ENCODE peak calls at places on chromosomes 3 and 15, in eight cellular contexts. F is AG08396, A is adipocyte, M is activated T-cell treated with anti-CD3 and anti-CD28 coated beads for 1 hour, G is GM12865, O is left lobe of liver, Z is fibroblast of lung, B is kidney glomerular epithelial cell. C is an unnamed sample.

GRCh38 chr3:31432897-31433678 is 99.6 kb upstream of the STT3B start:
- DNase-seq in F (no peak), B (peak), G (peak), M (no peak), A (no peak), O (no peak), Z (peak), C (no peak)

GRCh38 chr15:60563539-60564404 is 84.8 kb upstream of the ICE2 start:
- DNase-seq in Z (no peak), F (no peak), B (no peak), A (no peak), O (no peak), G (peak), M (no peak), C (no peak)

GRCh38 chr3:53072653-53073552 is 27.0 kb upstream of the SFMBT1 start:
- DNase-seq in F (peak), G (peak), A (peak), M (peak), Z (peak), B (peak), O (peak), C (peak)

GRCh38 chr15:40266828-40267304 is 16.0 kb downstream of the ANKRD63 start:
- DNase-seq in M (no peak), O (no peak), G (no peak), B (peak), Z (peak), A (peak), F (peak), C (no peak)

GRCh38 chr3:25585361-25586166 is 79.1 kb downstream of the TOP2B start:
- DNase-seq in G (no peak), Z (no peak), F (no peak), M (no peak), B (no peak), A (no peak), O (no peak), C (no peak)

GRCh38 chr15:48695835-48696573 is 50.5 kb upstream of the FBN1 start:
- DNase-seq in O (no peak), F (no peak), G (no peak), Z (no peak), M (no peak), B (peak), A (no peak), C (no peak)

GRCh38 chr15:39381517-39381916 is 199.4 kb upstream of the THBS1 start:
- DNase-seq in B (peak), A (peak), F (no peak), M (no peak), G (peak), Z (no peak), O (no peak), C (no peak)

GRCh38 chr3:123663977-123664376 is 79.1 kb upstream of the HACD2 start:
- DNase-seq in A (no peak), G (no peak), O (no peak), F (no peak), M (no peak), B (no peak), Z (no peak), C (no peak)

C was measured in AML-193.